ENCODE peak calls at places on chromosomes 7 and 10, in six cellular contexts. N is GM03348; P is stimulated activated CD4-positive, alpha-beta T cell treated with anti-CD3 and anti-CD28 coated beads, Interleukin-2, amount 100 ng/mL, for 24 hours; K is amniotic stem cell; A is mesenteric fat pad; O is Daoy. G is an unnamed sample.
A peak's percentile ranks its signal among the peaks of the same experiment; 100 is the strongest.

GRCh38 chr10:85492684-85493083 is 873.9 kb downstream of the GRID1 start:
- DNase-seq in N (no peak), O (no peak), A (no peak), P (no peak), K (no peak), G (no peak)

GRCh38 chr7:126685596-126685995 is 567.1 kb downstream of the GRM8 start:
- DNase-seq in K (no peak), O (no peak), P (no peak), A (no peak), N (no peak), G (no peak)

GRCh38 chr7:43164757-43165156 is 52.3 kb downstream of the HECW1 start:
- DNase-seq in N (peak; percentile 86), P (no peak), O (peak; percentile 93), K (peak; percentile 92), A (no peak), G (peak; percentile 89)

GRCh38 chr7:137476937-137477336 is 133.4 kb upstream of the PTN start:
- DNase-seq in O (no peak), A (no peak), P (no peak), N (peak; percentile 56), K (no peak), G (no peak)

GRCh38 chr7:143906895-143907294 is 4.9 kb upstream of the TCAF1 start:
- DNase-seq in A (no peak), K (no peak), N (no peak), P (no peak), O (no peak), G (no peak)

GRCh38 chr10:98474628-98475027 is 27.9 kb upstream of the HPS1 start:
- DNase-seq in A (no peak), O (no peak), P (no peak), K (no peak), N (peak; percentile 21), G (no peak)

GRCh38 chr10:11181996-11182395 is 164.3 kb downstream of the CELF2 start:
- DNase-seq in A (no peak), P (no peak), K (no peak), N (no peak), O (no peak), G (no peak)

GRCh38 chr7:134552105-134552504 is 3.2 kb downstream of the AKR1B15 start:
- DNase-seq in O (peak; percentile 62), P (no peak), A (no peak), N (no peak), K (no peak), G (no peak)

GRCh38 chr10:112517381-112517976 is 70.5 kb downstream of the VTI1A start:
- DNase-seq in N (no peak), P (no peak), K (no peak), A (no peak), O (no peak), G (no peak)

GRCh38 chr10:97740613-97741012 is 3.7 kb downstream of the ZFYVE27 start:
- DNase-seq in O (no peak), A (no peak), N (no peak), P (no peak), K (no peak), G (no peak)

GRCh38 chr10:100345570-100346330 is 1.3 kb upstream of the SCD start:
- DNase-seq in O (no peak), P (no peak), K (no peak), N (peak; percentile 62), A (no peak), G (no peak)

GRCh38 chr7:104990983-104991382 is 23.0 kb upstream of the KMT2E start:
- DNase-seq in A (no peak), K (no peak), N (no peak), O (no peak), P (no peak), G (no peak)

GRCh38 chr7:70915067-70915466 is 216.9 kb upstream of the GALNT17 start:
- DNase-seq in A (peak; percentile 2), O (no peak), N (no peak), K (no peak), P (no peak), G (no peak)